ENCODE peak calls at places on chromosomes 7 and 10, in ten cellular contexts. P is A549; R is HuH-7; K is trophoblast cell; Z is progenitor cell of endocrine pancreas; M is retina; H is EH; F is mammary epithelial cell; I is left ventricle myocardium inferior; O is stimulated activated CD8-positive, alpha-beta memory T cell treated with anti-CD3 and anti-CD28 coated beads, Interleukin-15, amount 100 ng/mL, for 24 hours. D is an unnamed sample.

GRCh38 chr10:112711366-112711765 is 238.7 kb upstream of the TCF7L2 start:
- DNase-seq in P (no peak), R (no peak), K (peak), Z (no peak), M (no peak), H (peak), F (no peak), I (no peak), O (no peak), D (no peak)

GRCh38 chr10:6112893-6113292 is 24.1 kb downstream of the RBM17 start:
- DNase-seq in P (no peak), R (no peak), K (no peak), Z (no peak), M (no peak), H (no peak), F (no peak), I (no peak), O (no peak), D (no peak)

GRCh38 chr10:48838830-48839229 is 100.8 kb downstream of the LRRC18 start:
- DNase-seq in P (no peak), R (no peak), K (no peak), Z (no peak), M (peak), H (no peak), F (no peak), I (no peak), O (no peak), D (no peak)

GRCh38 chr7:35012155-35012554 is 25.1 kb downstream of the DPY19L1 start:
- DNase-seq in P (no peak), R (no peak), K (no peak), Z (no peak), M (no peak), H (no peak), F (no peak), I (no peak), O (no peak), D (no peak)

GRCh38 chr7:94170836-94171235 is 166.7 kb upstream of the BET1 start:
- DNase-seq in P (no peak), R (no peak), K (no peak), Z (no peak), M (no peak), H (no peak), F (peak), I (no peak), O (no peak), D (peak)

GRCh38 chr10:86872757-86873156 is 84.7 kb downstream of the MMRN2 start:
- DNase-seq in P (no peak), R (no peak), K (no peak), Z (no peak), M (peak), H (peak), F (no peak), I (no peak), O (no peak), D (no peak)

GRCh38 chr7:42876182-42877068 is 35.4 kb downstream of the C7orf25 start:
- DNase-seq in P (no peak), R (peak), K (peak), Z (peak), M (peak), H (peak), F (peak), I (no peak), O (no peak), D (peak)

GRCh38 chr10:49750546-49750945 is 11.6 kb downstream of the OGDHL start:
- DNase-seq in P (no peak), R (no peak), K (no peak), Z (no peak), M (no peak), H (no peak), F (no peak), I (no peak), O (no peak), D (no peak)

GRCh38 chr7:78198756-78199155 is 400.2 kb downstream of the PHTF2 start:
- DNase-seq in P (no peak), R (no peak), K (no peak), Z (no peak), M (no peak), H (peak), F (no peak), I (no peak), O (no peak), D (no peak)

GRCh38 chr10:25465582-25466372 is 291.0 kb downstream of the GPR158 start:
- DNase-seq in P (no peak), R (peak), K (peak), Z (no peak), M (no peak), H (no peak), F (no peak), I (no peak), O (no peak), D (no peak)

GRCh38 chr10:89129850-89130396 is 77.2 kb downstream of the CH25H start:
- DNase-seq in P (no peak), R (no peak), K (no peak), Z (no peak), M (no peak), H (peak), F (peak), I (peak), O (no peak), D (no peak)

GRCh38 chr7:103573479-103574058 is 127.6 kb upstream of the SLC26A5 start:
- DNase-seq in P (peak), R (no peak), K (no peak), Z (no peak), M (peak), H (peak), F (peak), I (no peak), O (no peak), D (peak)

GRCh38 chr10:117439243-117439912 is 64.1 kb upstream of the PDZD8 start:
- DNase-seq in P (no peak), R (no peak), K (no peak), Z (no peak), M (no peak), H (peak), F (peak), I (peak), O (no peak), D (no peak)

GRCh38 chr7:155996718-155997059 is 184.4 kb upstream of the SHH start:
- DNase-seq in P (no peak), R (no peak), K (no peak), Z (no peak), M (no peak), H (no peak), F (no peak), I (no peak), O (no peak), D (no peak)

GRCh38 chr10:5512881-5513698 is 11.7 kb upstream of the CALML3 start:
- DNase-seq in P (no peak), R (no peak), K (no peak), Z (no peak), M (no peak), H (no peak), F (no peak), I (no peak), O (no peak), D (no peak)

GRCh38 chr10:59585046-59585700 is 124.5 kb downstream of the SLC16A9 start:
- DNase-seq in P (no peak), R (no peak), K (no peak), Z (no peak), M (no peak), H (no peak), F (peak), I (no peak), O (no peak), D (no peak)

GRCh38 chr10:16105082-16105481 is 244.8 kb upstream of the MINDY3 start:
- DNase-seq in P (no peak), R (no peak), K (no peak), Z (no peak), M (no peak), H (no peak), F (peak), I (no peak), O (no peak), D (no peak)

GRCh38 chr10:63520463-63521388 is 475 bp upstream of the REEP3 start:
- DNase-seq in P (peak), R (peak), K (peak), Z (peak), M (peak), H (peak), F (peak), I (peak), O (peak), D (peak)

GRCh38 chr10:34699904-34700303 is 115.2 kb downstream of the PARD3 start:
- DNase-seq in P (no peak), R (no peak), K (no peak), Z (no peak), M (no peak), H (no peak), F (no peak), I (no peak), O (no peak), D (no peak)

GRCh38 chr10:49092477-49092876 is 22.8 kb downstream of the VSTM4 start:
- DNase-seq in P (no peak), R (no peak), K (no peak), Z (no peak), M (no peak), H (no peak), F (no peak), I (no peak), O (no peak), D (no peak)

GRCh38 chr7:135434047-135434446 is 75.9 kb downstream of the CNOT4 start:
- DNase-seq in P (no peak), R (peak), K (no peak), Z (no peak), M (no peak), H (no peak), F (no peak), I (no peak), O (no peak), D (no peak)

GRCh38 chr10:129901389-129902045 is 62.6 kb downstream of the EBF3 start:
- DNase-seq in P (no peak), R (no peak), K (no peak), Z (no peak), M (peak), H (no peak), F (no peak), I (no peak), O (no peak), D (no peak)

GRCh38 chr7:51428226-51428887 is 111.7 kb upstream of the COBL start:
- DNase-seq in P (no peak), R (no peak), K (no peak), Z (no peak), M (no peak), H (no peak), F (no peak), I (no peak), O (no peak), D (no peak)

GRCh38 chr10:96608262-96608661 is 21.4 kb upstream of the TM9SF3 start:
- DNase-seq in P (no peak), R (no peak), K (no peak), Z (no peak), M (no peak), H (no peak), F (no peak), I (no peak), O (no peak), D (no peak)